ENCODE peak calls at places on chromosomes 2 and 18, in nine cellular contexts. S is choroid plexus epithelial cell, P is Panc1, C is PC-9, N is spleen, J is progenitor cell of endocrine pancreas, B is astrocyte of the spinal cord, Q is cardiac muscle cell, M is adrenal gland. X is an unnamed sample.

GRCh38 chr18:9260388-9261380 is 73.9 kb upstream of the TWSG1 start:
- DNase-seq in S (peak), P (no peak), C (no peak), N (no peak), J (no peak), B (no peak), Q (peak), M (no peak), X (no peak)

GRCh38 chr2:46379213-46380037 is 82.2 kb downstream of the EPAS1 start:
- DNase-seq in S (peak), P (no peak), C (no peak), N (no peak), J (no peak), B (no peak), Q (peak), M (no peak), X (no peak)

GRCh38 chr2:168155680-168156079 is 91.7 kb downstream of the STK39 start:
- DNase-seq in S (peak), P (no peak), C (no peak), N (no peak), J (no peak), B (no peak), Q (no peak), M (no peak), X (no peak)

GRCh38 chr2:119440501-119440870 is 8.8 kb downstream of the TMEM37 start:
- DNase-seq in S (no peak), P (no peak), C (no peak), N (no peak), J (no peak), B (no peak), Q (no peak), M (no peak), X (no peak)

GRCh38 chr18:39523281-39523680 is 1957.7 kb upstream of the CELF4 start:
- DNase-seq in S (peak), P (peak), C (peak), N (no peak), J (no peak), B (peak), Q (peak), M (peak), X (no peak)

GRCh38 chr2:105789745-105790466 is 45.2 kb downstream of the NCK2 start:
- DNase-seq in S (no peak), P (no peak), C (no peak), N (no peak), J (no peak), B (peak), Q (peak), M (peak), X (peak)

GRCh38 chr18:67081866-67082265 is 434.7 kb downstream of the DSEL start:
- DNase-seq in S (no peak), P (no peak), C (no peak), N (no peak), J (no peak), B (no peak), Q (no peak), M (no peak), X (no peak)

GRCh38 chr18:76518543-76519155 is 23.6 kb upstream of the ZNF516 start:
- DNase-seq in S (peak), P (no peak), C (no peak), N (peak), J (no peak), B (peak), Q (peak), M (peak), X (no peak)

GRCh38 chr18:3935316-3935715 is 485.3 kb downstream of the TGIF1 start:
- DNase-seq in S (no peak), P (no peak), C (no peak), N (no peak), J (no peak), B (no peak), Q (no peak), M (no peak), X (no peak)

GRCh38 chr2:209114588-209114987 is 309.3 kb upstream of the MAP2 start:
- DNase-seq in S (no peak), P (no peak), C (no peak), N (no peak), J (no peak), B (no peak), Q (no peak), M (no peak), X (no peak)

GRCh38 chr2:219261024-219261855 is 7.5 kb upstream of the TUBA4A start:
- DNase-seq in S (no peak), P (no peak), C (no peak), N (no peak), J (no peak), B (no peak), Q (no peak), M (no peak), X (no peak)

GRCh38 chr18:68840554-68841263 is 42.8 kb downstream of the CCDC102B start:
- DNase-seq in S (peak), P (peak), C (peak), N (no peak), J (no peak), B (peak), Q (peak), M (peak), X (no peak)

GRCh38 chr2:35787302-35788031 is 568.1 kb upstream of the CRIM1 start:
- DNase-seq in S (no peak), P (no peak), C (no peak), N (no peak), J (no peak), B (no peak), Q (no peak), M (no peak), X (no peak)

GRCh38 chr2:209076151-209076550 is 347.7 kb upstream of the MAP2 start:
- DNase-seq in S (no peak), P (no peak), C (no peak), N (no peak), J (no peak), B (no peak), Q (no peak), M (no peak), X (no peak)

GRCh38 chr2:25996844-25997243 is 14.5 kb upstream of the KIF3C start:
- DNase-seq in S (peak), P (no peak), C (no peak), N (no peak), J (no peak), B (no peak), Q (no peak), M (no peak), X (no peak)

GRCh38 chr2:71860381-71860926 is 287.2 kb downstream of the CYP26B1 start:
- DNase-seq in S (no peak), P (no peak), C (no peak), N (no peak), J (no peak), B (no peak), Q (no peak), M (no peak), X (no peak)

GRCh38 chr2:96895709-96896651 is 26.1 kb upstream of the SEMA4C start:
- DNase-seq in S (no peak), P (no peak), C (no peak), N (no peak), J (no peak), B (no peak), Q (no peak), M (no peak), X (peak)

GRCh38 chr2:114534051-114534727 is 91.7 kb downstream of the DPP10 start:
- DNase-seq in S (no peak), P (no peak), C (no peak), N (no peak), J (no peak), B (no peak), Q (peak), M (no peak), X (no peak)

GRCh38 chr18:26511339-26512071 is 36.8 kb downstream of the KCTD1 start:
- DNase-seq in S (no peak), P (no peak), C (no peak), N (no peak), J (no peak), B (no peak), Q (no peak), M (no peak), X (no peak)

GRCh38 chr2:162073776-162074578 is at the start of gene DPP4:
- DNase-seq in S (no peak), P (no peak), C (no peak), N (peak), J (peak), B (no peak), Q (no peak), M (peak), X (peak)

GRCh38 chr2:9003616-9004337 is at the start of gene MBOAT2:
- DNase-seq in S (peak), P (no peak), C (peak), N (peak), J (peak), B (peak), Q (peak), M (peak), X (peak)

GRCh38 chr2:149799296-149799695 is 211.7 kb upstream of the MMADHC start:
- DNase-seq in S (peak), P (peak), C (peak), N (no peak), J (no peak), B (peak), Q (peak), M (peak), X (no peak)

GRCh38 chr2:22499082-22499844 is 885.7 kb upstream of the KLHL29 start:
- DNase-seq in S (no peak), P (no peak), C (no peak), N (no peak), J (no peak), B (no peak), Q (no peak), M (peak), X (no peak)
- TF ChIP-seq CTCF in S (no peak), P (no peak), C (no peak), N (no peak), J (no peak), B (no peak), Q (no peak), M (no peak), X (no peak)

GRCh38 chr2:44389895-44390294 is 28.1 kb downstream of the CAMKMT start:
- DNase-seq in S (peak), P (no peak), C (no peak), N (no peak), J (no peak), B (no peak), Q (peak), M (no peak), X (no peak)
- TF ChIP-seq CTCF in S (peak), P (peak), C (peak), N (no peak), J (peak), B (peak), Q (peak), M (no peak), X (no peak)

DNA sequence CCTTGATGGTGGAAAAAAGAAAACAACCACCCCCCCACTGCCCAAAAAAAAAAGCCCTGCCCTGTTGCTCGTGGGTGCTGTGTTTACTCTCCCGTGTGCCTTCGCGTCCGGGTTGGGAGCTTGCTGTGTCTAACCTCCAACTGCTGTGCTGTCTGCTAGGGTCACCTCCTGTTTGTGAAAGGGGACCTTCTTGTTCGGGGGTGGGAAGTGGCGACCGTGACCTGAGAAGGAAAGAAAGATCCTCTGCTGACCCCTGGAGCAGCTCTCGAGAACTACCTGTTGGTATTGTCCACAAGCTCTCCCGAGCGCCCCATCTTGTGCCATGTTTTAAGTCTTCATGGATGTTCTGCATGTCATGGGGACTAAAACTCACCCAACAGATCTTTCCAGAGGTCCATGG is 28.0 kb downstream of the MAL start:
- DNase-seq in S (no peak), P (no peak), C (no peak), N (peak), J (no peak), B (no peak), Q (no peak), M (no peak), X (peak)
- TF ChIP-seq CTCF in S (peak), P (no peak), C (peak), N (no peak), J (peak), B (no peak), Q (no peak), M (no peak), X (peak)

DNA sequence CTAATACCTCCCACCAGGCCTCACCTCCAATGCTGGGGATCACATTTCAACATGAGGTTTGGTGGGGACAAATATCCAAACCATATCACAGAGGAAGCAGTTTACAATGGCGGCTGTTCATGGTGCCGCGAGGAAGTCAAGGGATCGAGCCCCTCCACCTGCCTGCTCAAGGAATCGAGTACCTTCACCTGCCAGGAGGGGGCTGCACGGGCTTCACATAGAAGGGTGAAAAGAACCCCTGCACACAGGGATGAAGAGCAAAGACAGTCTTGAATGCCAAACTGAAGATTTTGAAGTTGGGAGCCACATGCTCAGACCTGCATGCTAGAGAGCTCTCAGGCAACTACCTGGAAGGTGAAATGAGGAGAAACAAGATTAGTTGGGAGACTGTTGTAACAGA is 110.3 kb downstream of the KCNF1 start:
- DNase-seq in S (no peak), P (no peak), C (no peak), N (no peak), J (no peak), B (no peak), Q (no peak), M (no peak), X (no peak)
- TF ChIP-seq CTCF in S (no peak), P (no peak), C (no peak), N (no peak), J (no peak), B (no peak), Q (no peak), M (no peak), X (no peak)

DNA sequence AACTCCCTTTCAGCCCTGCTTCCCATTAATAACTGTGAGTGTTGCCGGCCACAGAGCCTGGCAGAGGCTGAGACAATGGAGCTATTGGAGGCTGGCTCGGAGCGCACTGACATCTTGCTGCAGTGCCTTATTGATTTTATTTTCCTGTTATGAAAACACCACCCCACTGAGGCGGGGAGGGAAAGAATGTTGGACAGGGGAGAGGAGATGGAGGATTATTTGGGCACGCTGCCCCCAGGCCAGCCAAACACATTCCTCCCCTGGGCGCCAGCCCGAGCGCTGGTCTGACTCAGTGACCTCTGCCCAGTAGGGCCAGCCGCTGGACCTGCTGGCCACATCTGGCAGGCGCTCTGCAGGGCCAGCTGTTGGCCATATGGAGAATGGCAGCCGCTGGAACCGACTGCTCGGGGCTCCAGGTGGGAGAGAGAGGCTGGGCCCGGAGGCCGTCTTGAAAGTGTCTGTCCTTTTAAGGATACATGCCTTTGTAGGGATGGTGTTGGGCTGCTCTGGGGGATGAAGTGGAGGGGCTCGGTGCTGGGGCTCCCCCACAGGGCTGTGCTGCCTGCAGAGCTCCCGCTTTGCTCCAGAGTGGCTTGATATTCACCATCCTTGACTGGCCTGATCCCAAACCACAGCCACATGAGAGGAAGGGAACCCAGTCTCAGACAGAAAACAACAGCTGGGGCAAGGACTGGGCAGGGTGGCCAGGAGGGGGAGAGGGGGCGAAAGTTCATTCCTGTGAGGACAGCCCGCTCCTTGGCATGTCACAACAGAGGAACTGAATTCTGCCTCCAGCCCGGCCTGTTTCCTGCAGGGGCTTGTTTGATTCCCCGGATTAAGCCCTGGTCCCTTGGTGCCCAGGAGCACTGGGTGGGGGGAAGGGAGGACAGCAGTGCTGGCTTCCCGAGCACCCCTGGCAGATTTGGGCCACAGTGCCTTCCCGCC is 179.0 kb downstream of the KLHL29 start:
- DNase-seq in S (peak), P (no peak), C (peak), N (no peak), J (peak), B (peak), Q (peak), M (no peak), X (no peak)
- TF ChIP-seq CTCF in S (peak), P (no peak), C (no peak), N (no peak), J (peak), B (peak), Q (peak), M (no peak), X (no peak)

GRCh38 chr2:222452422-222452950 is 28.1 kb downstream of the SGPP2 start:
- DNase-seq in S (no peak), P (no peak), C (peak), N (no peak), J (no peak), B (no peak), Q (no peak), M (no peak), X (no peak)
- TF ChIP-seq CTCF in S (no peak), P (no peak), C (no peak), N (no peak), J (no peak), B (no peak), Q (no peak), M (no peak), X (no peak)

DNA sequence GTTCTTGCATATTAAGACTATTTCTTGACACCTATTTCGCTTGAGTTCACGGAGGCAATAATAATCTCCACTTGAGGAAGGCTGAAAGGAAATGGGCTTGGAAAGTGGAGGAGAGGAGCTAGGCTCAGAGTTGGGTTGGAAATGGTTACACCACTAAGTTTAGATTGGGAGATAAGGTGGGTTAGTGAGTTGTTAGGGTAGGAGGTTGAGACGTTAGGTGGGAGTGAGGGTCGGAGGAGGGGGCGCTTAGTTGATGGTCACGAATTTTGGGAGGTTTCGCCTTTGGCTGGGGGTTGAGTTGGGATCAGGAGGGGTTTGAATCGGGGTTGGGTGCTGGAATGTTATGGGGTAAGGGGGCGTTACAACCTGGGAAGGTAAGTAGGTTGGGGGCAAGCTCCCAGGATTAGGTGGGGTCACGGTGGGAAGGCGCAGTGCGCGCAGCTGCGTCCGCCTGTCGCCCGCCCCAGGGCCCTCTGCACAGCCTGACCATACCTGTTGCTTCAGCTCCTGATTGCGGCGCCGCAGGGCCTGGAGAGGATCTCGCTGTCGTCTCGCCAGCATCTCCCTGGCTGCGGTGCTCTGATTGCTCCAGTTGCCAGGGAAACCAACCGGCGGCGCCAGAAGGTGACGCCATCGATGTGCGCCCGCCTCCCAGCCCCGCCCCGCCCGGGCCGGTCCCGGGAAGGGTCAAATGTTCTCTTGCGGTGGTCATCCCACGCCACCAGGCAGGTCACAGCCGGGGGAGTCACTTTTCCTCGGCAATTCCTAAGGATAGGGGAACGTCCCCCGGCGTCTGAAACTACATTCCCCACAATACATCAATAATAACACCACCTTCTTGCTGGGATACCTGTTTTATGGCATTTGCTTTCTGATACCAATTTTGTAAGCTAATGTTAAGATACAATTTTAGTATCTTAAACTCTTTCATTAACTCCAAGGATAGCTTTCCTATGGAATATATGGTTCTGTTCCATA is at the start of gene NPHP1:
- DNase-seq in S (peak), P (no peak), C (peak), N (peak), J (peak), B (peak), Q (peak), M (peak), X (peak)
- TF ChIP-seq CTCF in S (no peak), P (no peak), C (no peak), N (no peak), J (peak), B (no peak), Q (no peak), M (no peak), X (no peak)

GRCh38 chr18:59359576-59359952 is 499 bp upstream of the LMAN1 start:
- DNase-seq in S (no peak), P (no peak), C (no peak), N (no peak), J (no peak), B (no peak), Q (no peak), M (no peak), X (no peak)
- TF ChIP-seq CTCF in S (no peak), P (no peak), C (no peak), N (no peak), J (no peak), B (no peak), Q (no peak), M (no peak), X (no peak)

X was measured in activated CD8-positive, alpha-beta T cell treated with anti-CD3 and anti-CD28 coated beads for 36 hours.